ENCODE peak calls at places on chromosome 2, in nine cellular contexts. O is HTR-8/SVneo; E is ELF-1; U is SHP77 treated with DMSO at 0.1 percent for 48 hours; N is stimulated activated CD4-positive, alpha-beta T cell treated with anti-CD3 and anti-CD28 coated beads, Interleukin-2, amount 100 ng/mL, for 48 hours; J is activated T-cell treated with anti-CD3 and anti-CD28 coated beads, Interleukin-2, amount 50 U/mL, for 48 hours; P is mammary epithelial cell; M is mesendoderm; R is pancreas. A is an unnamed sample.

GRCh38 chr2:205358351-205358815 is 323.9 kb upstream of the NRP2 start:
- DNase-seq in E (no peak), J (no peak), U (no peak), R (no peak), O (peak; percentile 7), P (peak; percentile 27), N (no peak), M (peak; percentile 85), A (no peak)

GRCh38 chr2:100731535-100731981 is 88.4 kb upstream of the NPAS2 start:
- DNase-seq in U (no peak), E (no peak), O (no peak), P (peak; percentile 91), J (no peak), M (no peak), R (no peak), N (no peak), A (no peak)

GRCh38 chr2:69594341-69594740 is 49.2 kb downstream of the AAK1 start:
- DNase-seq in M (no peak), E (no peak), P (peak; percentile 13), R (no peak), N (no peak), J (no peak), O (no peak), U (no peak), A (no peak)

GRCh38 chr2:117738991-117739839 is 75.3 kb upstream of the DDX18 start:
- DNase-seq in U (no peak), N (no peak), J (no peak), E (no peak), M (no peak), O (no peak), R (no peak), P (no peak), A (no peak)

GRCh38 chr2:182622231-182622630 is 93.8 kb upstream of the DNAJC10 start:
- DNase-seq in E (no peak), O (no peak), P (no peak), N (no peak), M (no peak), U (no peak), R (no peak), J (no peak), A (no peak)

GRCh38 chr2:16140771-16141640 is 200.7 kb downstream of the MYCN start:
- DNase-seq in E (no peak), J (no peak), O (no peak), U (no peak), R (no peak), M (no peak), N (no peak), P (peak; percentile 11), A (no peak)

GRCh38 chr2:1721706-1722483 is 22.4 kb downstream of the PXDN start:
- DNase-seq in P (peak; percentile 92), E (no peak), J (no peak), O (peak; percentile 72), R (no peak), N (no peak), U (no peak), M (no peak), A (no peak)

GRCh38 chr2:229980440-229981184 is 58.3 kb downstream of the FBXO36 start:
- DNase-seq in N (no peak), P (peak; percentile 64), J (no peak), R (peak; percentile 23), O (peak; percentile 61), E (peak; percentile 74), U (no peak), M (peak; percentile 96), A (no peak)

GRCh38 chr2:180056367-180057118 is 49.4 kb upstream of the CWC22 start:
- DNase-seq in M (peak; percentile 89), P (no peak), N (no peak), R (no peak), O (no peak), U (no peak), E (peak; percentile 82), J (no peak), A (no peak)

GRCh38 chr2:54665436-54665856 is 58.0 kb upstream of the EML6 start:
- DNase-seq in O (peak; percentile 23), M (peak; percentile 73), J (peak; percentile 55), U (peak; percentile 65), N (peak; percentile 46), E (peak; percentile 78), P (no peak), R (peak; percentile 50), A (peak; percentile 25)

GRCh38 chr2:106789185-106789584 is 96.8 kb downstream of the ST6GAL2 start:
- DNase-seq in M (peak; percentile 42), O (no peak), P (no peak), U (no peak), E (peak; percentile 5), N (no peak), R (no peak), J (no peak), A (no peak)

GRCh38 chr2:225100269-225100668 is 58.0 kb upstream of the DOCK10 start:
- DNase-seq in P (no peak), J (no peak), E (no peak), R (no peak), U (no peak), N (no peak), M (peak; percentile 15), O (no peak), A (no peak)

GRCh38 chr2:215812966-215813365 is 200.4 kb downstream of the MREG start:
- DNase-seq in M (no peak), O (peak; percentile 17), E (no peak), N (no peak), J (no peak), U (no peak), P (peak; percentile 79), R (no peak), A (no peak)

GRCh38 chr2:241035142-241035817 is 36.9 kb downstream of the SNED1 start:
- DNase-seq in M (peak; percentile 19), E (no peak), J (no peak), P (no peak), R (no peak), O (no peak), N (no peak), U (no peak), A (no peak)

GRCh38 chr2:85813978-85814801 is 60.4 kb downstream of the ATOH8 start:
- DNase-seq in R (peak; percentile 95), O (peak; percentile 94), P (peak; percentile 60), M (peak; percentile 81), J (peak; percentile 90), U (peak; percentile 49), N (peak; percentile 90), E (peak; percentile 90), A (peak; percentile 72)

GRCh38 chr2:220077488-220077887 is 450.1 kb downstream of the SLC4A3 start:
- DNase-seq in E (no peak), N (no peak), O (no peak), J (no peak), R (no peak), P (peak; percentile 51), U (no peak), M (peak; percentile 80), A (no peak)

A was measured in NCI-H510A treated with DMSO at 0.1 percent for 48 hours.